ENCODE peak calls at places on chromosome 12, in four cellular contexts. Z, G, W and S are unnamed samples.

GRCh38 chr12:52611080-52611468 is 7.3 kb downstream of the KRT73 start:
- DNase-seq in G (no peak), Z (no peak), W (no peak), S (no peak)

GRCh38 chr12:46507766-46508165 is 135.2 kb upstream of the SLC38A2 start:
- DNase-seq in G (no peak), Z (no peak), W (no peak), S (no peak)

GRCh38 chr12:19131020-19131431 is 1.5 kb downstream of the PLEKHA5 start:
- DNase-seq in G (peak; percentile 31), W (peak; percentile 15), Z (no peak), S (peak; percentile 52)

GRCh38 chr12:39074063-39074462 is 168.7 kb upstream of the CPNE8 start:
- DNase-seq in Z (no peak), G (no peak), W (no peak), S (no peak)

GRCh38 chr12:78530065-78530765 is 334.4 kb upstream of the SYT1 start:
- DNase-seq in Z (no peak), W (no peak), G (no peak), S (no peak)

GRCh38 chr12:46483572-46484395 is 111.2 kb upstream of the SLC38A2 start:
- DNase-seq in W (no peak), Z (no peak), G (no peak), S (peak; percentile 65)

GRCh38 chr12:100668939-100669536 is 95.6 kb downstream of the GAS2L3 start:
- DNase-seq in W (peak; percentile 26), G (peak; percentile 90), Z (peak; percentile 21), S (peak; percentile 82)

GRCh38 chr12:6337958-6338406 is 3.9 kb downstream of the TNFRSF1A start:
- DNase-seq in G (no peak), Z (no peak), W (no peak), S (no peak)

GRCh38 chr12:46450279-46450748 is 77.7 kb upstream of the SLC38A2 start:
- DNase-seq in W (no peak), G (peak; percentile 33), Z (no peak), S (peak; percentile 52)

GRCh38 chr12:13093850-13094225 is 9.6 kb downstream of the GSG1 start:
- DNase-seq in Z (no peak), W (no peak), G (no peak), S (no peak)

GRCh38 chr12:69649529-69649928 is 38.8 kb upstream of the LRRC10 start:
- DNase-seq in G (no peak), Z (no peak), W (no peak), S (no peak)

GRCh38 chr12:20366776-20367409 is 1.4 kb upstream of the PDE3A start:
- DNase-seq in W (no peak), Z (no peak), G (no peak), S (no peak)

GRCh38 chr12:4037747-4038312 is 164.6 kb upstream of the PARP11 start:
- DNase-seq in W (peak; percentile 59), Z (peak; percentile 23), G (peak; percentile 69), S (peak; percentile 58)

GRCh38 chr12:29082522-29082921 is 66.6 kb upstream of the FAR2 start:
- DNase-seq in G (no peak), W (no peak), Z (no peak), S (no peak)

GRCh38 chr12:21985155-21985554 is 43.9 kb upstream of the ABCC9 start:
- DNase-seq in G (no peak), W (no peak), Z (no peak), S (no peak)

GRCh38 chr12:25759752-25760151 is 198.7 kb upstream of the RASSF8 start:
- DNase-seq in Z (no peak), W (no peak), G (no peak), S (no peak)

GRCh38 chr12:100842156-100842555 is 47.6 kb downstream of the ANO4 start:
- DNase-seq in G (no peak), W (no peak), Z (no peak), S (no peak)

GRCh38 chr12:118611295-118611694 is 234.9 kb downstream of the SUDS3 start:
- DNase-seq in G (no peak), Z (no peak), W (no peak), S (no peak)

GRCh38 chr12:145369-145960 is 68.5 kb downstream of the SLC6A12 start:
- DNase-seq in Z (no peak), W (no peak), G (no peak), S (no peak)

GRCh38 chr12:43115441-43116160 is 436.4 kb downstream of the ADAMTS20 start:
- DNase-seq in Z (no peak), W (no peak), G (no peak), S (no peak)

GRCh38 chr12:122996188-122996601 is 15.7 kb downstream of the ARL6IP4 start:
- DNase-seq in Z (no peak), G (no peak), W (no peak), S (no peak)

GRCh38 chr12:55624056-55624455 is 12.6 kb upstream of the OR10P1 start:
- DNase-seq in W (no peak), G (no peak), Z (no peak), S (no peak)

GRCh38 chr12:58819945-58820344 is 100.4 kb downstream of the LRIG3 start:
- DNase-seq in W (no peak), Z (no peak), G (no peak), S (no peak)

GRCh38 chr12:49984476-49984890 is 11.7 kb downstream of the AQP6 start:
- DNase-seq in Z (no peak), G (no peak), W (no peak), S (no peak)

GRCh38 chr12:62192486-62193250 is 67.5 kb upstream of the USP15 start:
- DNase-seq in Z (peak; percentile 44), G (peak; percentile 74), W (peak; percentile 42), S (peak; percentile 86)

GRCh38 chr12:117907108-117907689 is 61.6 kb downstream of the KSR2 start:
- DNase-seq in G (no peak), Z (no peak), W (no peak), S (no peak)

GRCh38 chr12:42482820-42483533 is 106.6 kb downstream of the PRICKLE1 start:
- DNase-seq in Z (peak; percentile 50), G (peak; percentile 83), W (peak; percentile 38), S (peak; percentile 79)

GRCh38 chr12:130592641-130593040 is 123.5 kb downstream of the RIMBP2 start:
- DNase-seq in Z (no peak), W (no peak), G (no peak), S (no peak)

GRCh38 chr12:51941011-51941561 is 10.4 kb upstream of the ACVR1B start:
- DNase-seq in W (no peak), Z (no peak), G (no peak), S (peak; percentile 64)

GRCh38 chr12:111978545-111978944 is 34.4 kb downstream of the TMEM116 start:
- DNase-seq in G (no peak), W (no peak), Z (no peak), S (no peak)

GRCh38 chr12:49642370-49642802 is 19.0 kb downstream of the PRPF40B start:
- DNase-seq in G (no peak), W (no peak), Z (no peak), S (no peak)

GRCh38 chr12:18827913-18828312 is 90.0 kb downstream of the CAPZA3 start:
- DNase-seq in Z (no peak), W (no peak), G (no peak), S (no peak)

GRCh38 chr12:26271889-26272492 is 76.6 kb downstream of the SSPN start:
- DNase-seq in G (peak; percentile 92), W (peak; percentile 69), Z (no peak), S (peak; percentile 95)

GRCh38 chr12:80142640-80143039 is 43.3 kb downstream of the OTOGL start:
- DNase-seq in W (no peak), G (no peak), Z (no peak), S (no peak)

GRCh38 chr12:104733717-104734175 is 224.3 kb downstream of the SLC41A2 start:
- DNase-seq in W (peak; percentile 27), G (no peak), Z (no peak), S (no peak)

GRCh38 chr12:132327351-132328171 is 1.8 kb downstream of the GALNT9 start:
- DNase-seq in G (peak; percentile 22), Z (peak; percentile 23), W (peak; percentile 87), S (no peak)

GRCh38 chr12:113333111-113333750 is 1.7 kb downstream of the SLC8B1 start:
- DNase-seq in Z (no peak), W (no peak), G (no peak), S (no peak)

GRCh38 chr12:113333877-113334785 is 778 bp downstream of the SLC8B1 start:
- DNase-seq in W (no peak), Z (peak; percentile 14), G (peak; percentile 32), S (no peak)

GRCh38 chr12:113330505-113330904 is 4.4 kb downstream of the SLC8B1 start:
- DNase-seq in G (no peak), W (no peak), Z (no peak), S (no peak)

GRCh38 chr12:113334786-113335539 is at the start of gene SLC8B1:
- DNase-seq in G (peak; percentile 90), W (peak; percentile 85), Z (peak; percentile 89), S (peak; percentile 91)

DNA sequence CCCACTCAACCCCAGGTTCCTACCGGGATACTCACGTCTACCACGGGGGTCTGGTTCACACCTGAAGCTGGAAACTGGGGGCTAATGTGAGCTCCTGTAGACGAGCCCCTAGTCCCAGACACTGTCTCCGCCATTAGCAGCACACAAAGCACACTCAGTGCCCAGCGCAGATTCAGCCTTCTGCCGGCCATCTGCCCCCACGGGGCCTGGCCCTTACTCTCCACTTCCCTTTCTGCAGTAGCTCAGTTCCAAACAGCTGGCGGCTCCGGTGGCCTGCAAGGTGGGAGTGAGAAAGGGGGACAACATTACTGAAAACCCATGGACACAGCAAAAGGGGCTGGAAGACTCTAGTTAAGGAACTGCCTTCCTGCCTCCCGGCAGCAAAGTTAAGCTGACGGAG is 2.2 kb downstream of the SLC8B1 start:
- DNase-seq in Z (no peak), W (no peak), G (peak; percentile 28), S (no peak)
- H3K4me3 ChIP-seq in Z (peak overlapping the region; percentile 80), W (no peak overlapping the region), G (no peak overlapping the region), S (no peak overlapping the region)

DNA sequence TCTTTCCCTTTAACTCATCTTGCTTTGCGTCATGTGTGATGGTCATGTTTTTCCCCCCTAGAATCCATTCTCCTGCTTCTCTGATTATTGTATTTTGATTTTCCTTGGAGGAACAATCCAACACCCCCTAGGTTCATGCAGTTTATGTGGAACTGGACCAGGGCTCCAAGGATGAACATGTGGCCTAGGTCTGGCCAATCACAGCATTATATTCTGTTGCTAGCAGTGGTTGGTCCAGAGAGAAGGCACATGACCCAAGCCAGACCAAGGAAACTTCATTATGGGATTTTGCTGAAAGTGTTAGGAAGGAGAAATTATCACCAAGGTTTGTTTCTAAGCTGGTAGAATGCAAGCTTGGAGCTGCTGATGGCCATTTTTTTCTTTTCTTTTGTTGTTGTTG is 6.9 kb upstream of the PPTC7 start:
- DNase-seq in Z (no peak), W (no peak), G (no peak), S (no peak)
- H3K27ac ChIP-seq in Z (no peak overlapping the region), W (no peak overlapping the region), G (no peak overlapping the region), S (no peak overlapping the region)

GRCh38 chr12:108832730-108833354 is 24.5 kb downstream of the SSH1 start:
- DNase-seq in W (peak; percentile 44), G (no peak), Z (no peak), S (peak; percentile 94)

GRCh38 chr12:108833757-108834472 is 23.5 kb downstream of the SSH1 start:
- DNase-seq in Z (no peak), G (no peak), W (no peak), S (peak; percentile 88)

GRCh38 chr12:108832208-108832607 is 25.2 kb downstream of the SSH1 start:
- DNase-seq in Z (no peak), G (no peak), W (no peak), S (no peak)

GRCh38 chr12:108831309-108831991 is 25.9 kb downstream of the SSH1 start:
- DNase-seq in G (no peak), W (no peak), Z (no peak), S (no peak)

GRCh38 chr12:108833355-108833733 is 24.0 kb downstream of the SSH1 start:
- DNase-seq in G (no peak), Z (no peak), W (peak; percentile 46), S (peak; percentile 49)
- H3K4me1 ChIP-seq in G (peaks cover 35% of the 10 kb centered on the region), Z (peaks cover 12% of the 10 kb centered on the region), W (no peaks in the 10 kb centered on the region), S (peaks cover 21% of the 10 kb centered on the region)

GRCh38 chr12:54010972-54011664 is 2.3 kb downstream of the HOXC8 start:
- DNase-seq in Z (no peak), G (no peak), W (no peak), S (no peak)
- H3K4me3 ChIP-seq in Z (no peak overlapping the region), G (no peak overlapping the region), W (no peak overlapping the region), S (no peak overlapping the region)